ENCODE peak calls at places on chromosomes 11 and 22, in five cellular contexts. Z, X, E, H and J are unnamed samples. For H3K27me3, the result is how much of the 10 kb centered on the place peaks cover.

GRCh38 chr11:34030386-34030785 is 21.1 kb upstream of the CAPRIN1 start:
- DNase-seq in Z (no peak), X (no peak), E (no peak), H (no peak), J (no peak)

GRCh38 chr11:7749456-7749855 is 43.2 kb upstream of the OVCH2 start:
- DNase-seq in Z (peak), X (no peak), E (no peak), H (no peak), J (no peak)

GRCh38 chr11:3180869-3181268 is 15.8 kb upstream of the OSBPL5 start:
- DNase-seq in Z (no peak), X (no peak), E (no peak), H (peak), J (no peak)

GRCh38 chr11:36622431-36623136 is 24.5 kb upstream of the RAG2 start:
- DNase-seq in Z (peak), X (no peak), E (peak), H (no peak), J (no peak)

GRCh38 chr11:2071748-2072385 is 67.3 kb downstream of the IGF2 start:
- DNase-seq in Z (peak), X (no peak), E (no peak), H (no peak), J (no peak)

GRCh38 chr11:46369458-46370152 is 11.9 kb upstream of the MDK start:
- DNase-seq in Z (peak), X (no peak), E (peak), H (peak), J (no peak)

GRCh38 chr11:27757953-27758352 is 57.7 kb upstream of the BDNF start:
- DNase-seq in Z (peak), X (no peak), E (peak), H (no peak), J (no peak)

GRCh38 chr11:63915961-63916836 is 765 bp downstream of the RCOR2 start:
- DNase-seq in Z (peak), X (peak), E (peak), H (peak), J (no peak)

GRCh38 chr11:106391771-106392412 is 314.4 kb downstream of the AASDHPPT start:
- DNase-seq in Z (peak), X (no peak), E (peak), H (no peak), J (no peak)

GRCh38 chr22:17332109-17332508 is 37.2 kb upstream of the CECR2 start:
- DNase-seq in Z (no peak), X (no peak), E (no peak), H (no peak), J (no peak)

GRCh38 chr22:19704355-19705015 is 9.8 kb upstream of the SEPTIN5 start:
- DNase-seq in Z (no peak), X (no peak), E (no peak), H (peak), J (no peak)

GRCh38 chr11:61554172-61554988 is 26.5 kb downstream of the SYT7 start:
- DNase-seq in Z (no peak), X (no peak), E (no peak), H (no peak), J (no peak)

GRCh38 chr11:72781313-72782080 is 12.3 kb downstream of the STARD10 start:
- DNase-seq in Z (peak), X (peak), E (peak), H (peak), J (peak)

GRCh38 chr11:125351045-125351867 is 144.8 kb downstream of the FEZ1 start:
- DNase-seq in Z (no peak), X (no peak), E (no peak), H (no peak), J (no peak)

GRCh38 chr11:128716661-128717210 is 22.9 kb downstream of the FLI1 start:
- DNase-seq in Z (peak), X (no peak), E (peak), H (no peak), J (peak)

GRCh38 chr11:65310756-65311155 is 3.9 kb upstream of the CDC42EP2 start:
- DNase-seq in Z (no peak), X (peak), E (no peak), H (peak), J (no peak)

GRCh38 chr11:14340721-14341120 is 18.3 kb downstream of the RRAS2 start:
- DNase-seq in Z (no peak), X (no peak), E (no peak), H (no peak), J (no peak)

GRCh38 chr22:29478326-29479276 is 1.4 kb upstream of the NEFH start:
- DNase-seq in Z (peak), X (no peak), E (peak), H (no peak), J (no peak)

GRCh38 chr11:126546191-126546590 is 190.7 kb downstream of the ST3GAL4 start:
- DNase-seq in Z (peak), X (no peak), E (peak), H (no peak), J (no peak)

GRCh38 chr22:31945971-31946680 is 1.8 kb downstream of the YWHAH start:
- DNase-seq in Z (peak), X (no peak), E (peak), H (no peak), J (no peak)

GRCh38 chr22:22951035-22951434 is 63.4 kb downstream of the IGLL5 start:
- DNase-seq in Z (no peak), X (no peak), E (no peak), H (no peak), J (no peak)

GRCh38 chr11:33719587-33719986 is 16.6 kb downstream of the CD59 start:
- DNase-seq in Z (no peak), X (no peak), E (no peak), H (no peak), J (no peak)

GRCh38 chr22:37746366-37747089 is 49.7 kb downstream of the TRIOBP start:
- DNase-seq in Z (no peak), X (peak), E (peak), H (peak), J (peak)

GRCh38 chr11:8056810-8057463 is 24.1 kb upstream of the TUB start:
- DNase-seq in Z (peak), X (no peak), E (peak), H (peak), J (no peak)

GRCh38 chr22:45211435-45211834 is 29.3 kb downstream of the KIAA0930 start:
- DNase-seq in Z (no peak), X (no peak), E (peak), H (peak), J (no peak)

GRCh38 chr11:10674440-10674855 is 19.1 kb downstream of the IRAG1 start:
- DNase-seq in Z (no peak), X (no peak), E (peak), H (peak), J (no peak)

GRCh38 chr22:41351011-41351410 is 30.7 kb upstream of the TEF start:
- DNase-seq in Z (no peak), X (no peak), E (no peak), H (no peak), J (no peak)

GRCh38 chr11:114774599-114775365 is 96.5 kb downstream of the NXPE2 start:
- DNase-seq in Z (peak), X (no peak), E (peak), H (peak), J (no peak)

GRCh38 chr11:112465433-112466024 is 204.9 kb upstream of the PLET1 start:
- DNase-seq in Z (no peak), X (no peak), E (no peak), H (no peak), J (no peak)

GRCh38 chr11:122758974-122759373 is 79.3 kb upstream of the CRTAM start:
- DNase-seq in Z (peak), X (no peak), E (peak), H (no peak), J (no peak)

GRCh38 chr22:24433868-24434471 is 6.6 kb downstream of the ADORA2A start:
- DNase-seq in Z (no peak), X (no peak), E (peak), H (peak), J (no peak)

GRCh38 chr11:46106530-46107407 is 14.5 kb downstream of the PHF21A start:
- DNase-seq in Z (peak), X (no peak), E (peak), H (no peak), J (no peak)

GRCh38 chr11:5992604-5993251 is 5.9 kb upstream of the OR52L1 start:
- DNase-seq in Z (peak), X (no peak), E (peak), H (no peak), J (no peak)

GRCh38 chr11:114161486-114162250 is 102.2 kb downstream of the ZBTB16 start:
- DNase-seq in Z (no peak), X (no peak), E (no peak), H (peak), J (no peak)

GRCh38 chr11:72426054-72426757 is 8.1 kb downstream of the CLPB start:
- DNase-seq in Z (no peak), X (no peak), E (no peak), H (no peak), J (no peak)

GRCh38 chr22:39332441-39333064 is 13.1 kb upstream of the RPL3 start:
- DNase-seq in Z (peak), X (no peak), E (peak), H (no peak), J (no peak)

GRCh38 chr11:45305874-45306623 is 19.9 kb upstream of the SYT13 start:
- DNase-seq in Z (no peak), X (no peak), E (no peak), H (no peak), J (no peak)

GRCh38 chr11:64036081-64037026 is 623 bp downstream of the FLRT1 start:
- DNase-seq in Z (peak), X (peak), E (peak), H (peak), J (no peak)

GRCh38 chr11:130585545-130585944 is 137.1 kb downstream of the ADAMTS15 start:
- DNase-seq in Z (peak), X (no peak), E (peak), H (no peak), J (no peak)

GRCh38 chr11:101860694-101861371 is 54.0 kb upstream of the CEP126 start:
- DNase-seq in Z (peak), X (no peak), E (peak), H (no peak), J (no peak)

GRCh38 chr11:108568183-108568858 is 25.2 kb downstream of the EXPH5 start:
- DNase-seq in Z (no peak), X (peak), E (no peak), H (no peak), J (no peak)
- H3K27me3 ChIP-seq in Z (under half), X (under half), E (under half), H (under half), J (under half)

DNA sequence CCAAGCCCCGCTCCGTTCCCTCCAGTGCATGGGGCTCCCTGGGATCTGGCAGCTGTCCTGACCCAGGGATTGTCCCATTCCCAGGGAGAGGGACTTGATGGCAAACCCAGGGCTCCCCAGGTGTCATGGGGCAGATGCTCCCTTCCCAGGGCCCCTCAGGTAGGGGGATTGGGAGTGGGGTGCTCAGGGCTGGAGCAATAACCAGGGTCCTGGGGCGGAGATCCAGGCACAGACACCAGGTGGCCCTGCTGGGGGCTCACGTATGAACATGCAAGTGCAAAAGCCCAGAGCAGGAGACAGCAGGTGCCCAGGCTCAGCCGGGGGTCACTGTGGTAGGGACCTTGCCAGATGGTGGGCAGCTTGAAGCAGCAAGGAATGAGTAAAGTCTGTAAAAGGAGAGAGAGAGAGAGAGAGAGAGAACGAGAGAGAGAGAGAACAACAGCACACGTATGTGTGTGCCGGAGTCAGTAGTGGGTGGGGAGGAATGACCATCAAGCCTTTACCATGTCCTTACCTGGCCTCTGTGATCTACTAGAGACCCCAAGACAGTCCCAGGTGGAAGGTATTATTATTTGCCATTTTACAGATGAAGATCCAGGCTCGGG is 19.3 kb upstream of the MPPED1 start:
- DNase-seq in Z (no peak), X (no peak), E (no peak), H (no peak), J (no peak)
- H3K27me3 ChIP-seq in Z (under half), X (under half), E (under half), H (under half), J (under half)

DNA sequence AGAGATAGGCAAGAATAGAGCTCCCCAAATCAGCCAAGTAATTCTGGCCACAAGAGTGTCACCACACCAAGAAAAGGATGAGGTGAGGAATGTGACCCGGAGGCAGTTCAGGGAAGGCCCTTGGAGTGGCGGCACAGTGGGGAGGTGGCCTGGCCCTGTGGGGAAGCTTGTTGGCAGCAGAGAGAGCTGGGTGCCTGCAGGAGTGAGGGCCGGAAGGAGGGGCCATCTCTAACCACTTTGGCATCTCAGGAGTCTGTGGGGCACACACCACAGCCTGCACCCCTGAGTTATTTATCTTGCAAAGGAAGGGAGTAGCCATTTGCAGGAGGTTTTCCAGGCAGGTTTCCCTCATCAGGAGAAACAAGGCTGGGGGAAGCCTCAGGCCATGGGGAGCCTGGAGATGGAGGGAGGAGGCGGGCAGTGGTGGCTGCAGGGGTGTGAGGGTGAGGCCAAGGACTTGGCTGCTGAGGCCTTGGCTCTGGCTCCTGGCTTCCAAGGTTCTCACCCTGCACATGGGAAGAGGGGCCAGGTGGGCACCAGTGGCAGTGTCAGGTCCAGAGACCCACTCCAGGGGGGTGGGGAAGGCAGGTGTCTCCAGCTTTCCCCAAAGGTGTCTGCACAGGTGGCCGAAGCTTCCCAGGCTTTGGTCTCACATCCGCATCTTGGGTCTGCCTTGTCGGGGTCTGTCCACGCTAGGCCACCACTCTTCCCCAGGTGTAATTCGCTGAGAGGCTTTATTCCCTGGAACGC is 370.2 kb downstream of the CTTN start:
- DNase-seq in Z (no peak), X (no peak), E (no peak), H (no peak), J (no peak)
- H3K27me3 ChIP-seq in Z (under half), X (under half), E (under half), H (under half), J (under half)

GRCh38 chr22:36724836-36725235 is 21.3 kb upstream of the CACNG2 start:
- DNase-seq in Z (no peak), X (no peak), E (no peak), H (no peak), J (no peak)
- H3K27me3 ChIP-seq in Z (under half), X (half or more), E (half or more), H (under half), J (under half)

DNA sequence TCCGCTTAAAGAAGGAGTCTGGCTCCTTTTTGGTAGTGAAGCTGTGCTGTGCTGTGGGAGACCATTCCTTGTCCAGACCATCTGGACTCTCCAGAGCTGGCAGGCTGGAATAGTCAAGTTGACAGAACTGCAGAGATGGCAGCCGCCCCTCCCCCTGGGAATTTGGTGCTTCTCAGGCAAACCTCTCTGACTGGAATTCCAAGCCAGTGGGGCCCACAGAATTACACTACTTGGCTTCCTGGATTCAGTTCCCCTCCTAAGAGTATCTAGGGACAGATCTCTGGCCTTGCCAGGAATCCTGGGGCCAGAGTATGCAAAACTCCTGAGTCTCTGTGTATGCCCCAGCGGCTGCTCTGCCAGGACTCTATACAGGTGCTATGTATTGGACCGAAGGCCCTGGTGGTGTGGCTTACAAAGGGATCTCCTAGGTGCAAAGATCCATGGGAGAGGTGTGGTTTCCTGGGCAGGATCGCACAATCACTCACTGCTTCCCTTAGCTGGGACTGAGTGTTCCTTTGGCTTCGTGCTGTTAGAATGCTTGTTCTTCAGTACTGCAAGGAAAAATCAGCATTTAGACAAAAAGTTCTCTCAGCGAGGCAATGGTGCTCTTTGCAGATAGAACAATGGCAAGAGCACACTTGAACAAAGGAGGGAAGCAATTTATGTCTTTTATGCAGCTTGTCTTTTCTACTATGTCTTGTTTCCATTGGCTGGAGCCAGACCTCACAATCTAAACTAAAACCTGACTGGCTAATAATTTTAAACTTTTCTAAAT is 86.8 kb downstream of the PRMT3 start:
- DNase-seq in Z (no peak), X (peak), E (no peak), H (peak), J (peak)
- H3K27me3 ChIP-seq in Z (under half), X (under half), E (under half), H (under half), J (under half)